ENCODE peak calls at places on chromosomes 4 and X, in six cellular contexts. A is T-helper 1 cell, Y is progenitor cell of endocrine pancreas, Z is GM23248, R is NCI-H1092 treated with DMSO at 0.1 percent for 48 hours, T is uterus. V is an unnamed sample.

GRCh38 chr4:189436207-189436606 is 504.5 kb upstream of the FRG1 start:
- DNase-seq in R (no peak), A (no peak), Z (peak), T (no peak), Y (no peak), V (peak)

GRCh38 chr4:98745372-98745771 is 87.0 kb upstream of the TSPAN5 start:
- DNase-seq in Y (no peak), T (no peak), A (no peak), R (no peak), Z (peak), V (peak)

GRCh38 chrX:52574416-52575275 is 57.8 kb upstream of the XAGE1B start:
- DNase-seq in T (no peak), A (peak), R (peak), Z (peak), Y (no peak), V (peak)

GRCh38 chrX:72046447-72046846 is 85.3 kb downstream of the RTL5 start:
- DNase-seq in Z (no peak), Y (no peak), R (no peak), T (no peak), A (no peak), V (no peak)

GRCh38 chr4:20682853-20683252 is 17.4 kb upstream of the PACRGL start:
- DNase-seq in Z (no peak), R (peak), A (no peak), Y (no peak), T (no peak), V (no peak)

GRCh38 chr4:16569790-16570189 is 328.7 kb downstream of the LDB2 start:
- DNase-seq in A (no peak), Z (no peak), R (no peak), T (no peak), Y (no peak), V (no peak)

GRCh38 chr4:170122252-170122651 is 32.5 kb upstream of the AADAT start:
- DNase-seq in R (no peak), T (no peak), Z (no peak), A (no peak), Y (no peak), V (no peak)

GRCh38 chr4:181656748-181657147 is 586.5 kb upstream of the TENM3 start:
- DNase-seq in A (no peak), T (no peak), Y (no peak), R (no peak), Z (no peak), V (no peak)

GRCh38 chr4:39085891-39086290 is 23.9 kb downstream of the KLHL5 start:
- DNase-seq in Z (peak), Y (no peak), T (no peak), R (no peak), A (no peak), V (no peak)

GRCh38 chr4:26069218-26069617 is 155.2 kb downstream of the SMIM20 start:
- DNase-seq in Z (peak), Y (no peak), A (no peak), T (no peak), R (peak), V (no peak)

GRCh38 chr4:74794341-74794801 is at the start of gene BTC:
- DNase-seq in R (no peak), Y (peak), A (no peak), Z (peak), T (peak), V (peak)

V was measured in adipocyte.